ENCODE peak calls at places on chromosomes 12 and 14, in eight cellular contexts. I is GM10248, E is cardiac fibroblast, U is K562, R is progenitor cell of endocrine pancreas, H is tibial artery, B is fibroblast of pulmonary artery, T is endothelial cell. L is an unnamed sample.

GRCh38 chr12:6182279-6182898 is 17.8 kb upstream of the CD9 start:
- DNase-seq in I (no peak), E (peak; percentile 94), U (peak; percentile 23), R (no peak), H (peak; percentile 92), B (peak; percentile 88), T (no peak), L (peak; percentile 46)

GRCh38 chr12:5201554-5202243 is 158.0 kb downstream of the KCNA5 start:
- DNase-seq in I (no peak), E (no peak), U (peak; percentile 10), R (no peak), H (no peak), B (no peak), T (peak; percentile 15), L (peak; percentile 16)

GRCh38 chr12:100043657-100044056 is 58.9 kb upstream of the ANKS1B start:
- DNase-seq in I (no peak), E (no peak), U (no peak), R (no peak), H (no peak), B (no peak), T (no peak), L (no peak)

GRCh38 chr12:102480401-102480800 is at the start of gene IGF1:
- DNase-seq in I (no peak), E (peak; percentile 73), U (peak; percentile 73), R (no peak), H (no peak), B (peak; percentile 78), T (peak; percentile 18), L (no peak)

GRCh38 chr12:111406474-111407370 is 999 bp downstream of the SH2B3 start:
- DNase-seq in I (peak; percentile 51), E (no peak), U (peak; percentile 35), R (no peak), H (peak; percentile 79), B (no peak), T (no peak), L (no peak)

GRCh38 chr14:95662376-95663186 is 23.6 kb upstream of the TCL1B start:
- DNase-seq in I (peak; percentile 51), E (no peak), U (no peak), R (no peak), H (no peak), B (no peak), T (no peak), L (no peak)

GRCh38 chr12:117749431-117749830 is 219.4 kb downstream of the KSR2 start:
- DNase-seq in I (no peak), E (no peak), U (no peak), R (no peak), H (no peak), B (no peak), T (no peak), L (no peak)

GRCh38 chr12:85279449-85280137 is 427 bp upstream of the ALX1 start:
- DNase-seq in I (peak; percentile 15), E (no peak), U (no peak), R (peak; percentile 15), H (no peak), B (peak; percentile 7), T (peak; percentile 45), L (no peak)

GRCh38 chr12:108637631-108638030 is 3.9 kb upstream of the SELPLG start:
- DNase-seq in I (no peak), E (no peak), U (no peak), R (no peak), H (no peak), B (no peak), T (no peak), L (no peak)

GRCh38 chr12:5197127-5197526 is 153.4 kb downstream of the KCNA5 start:
- DNase-seq in I (no peak), E (no peak), U (no peak), R (no peak), H (no peak), B (no peak), T (no peak), L (no peak)

GRCh38 chr14:50599700-50600444 is 39.9 kb downstream of the ATL1 start:
- DNase-seq in I (peak; percentile 17), E (peak; percentile 62), U (peak; percentile 23), R (no peak), H (no peak), B (peak; percentile 69), T (no peak), L (no peak)

GRCh38 chr14:38022775-38023174 is 184.9 kb upstream of the SSTR1 start:
- DNase-seq in I (no peak), E (no peak), U (no peak), R (no peak), H (no peak), B (no peak), T (no peak), L (no peak)

GRCh38 chr14:73057939-73058223 is 453 bp upstream of the RBM25 start:
- DNase-seq in I (no peak), E (no peak), U (no peak), R (no peak), H (no peak), B (no peak), T (no peak), L (no peak)

GRCh38 chr12:110365743-110366473 is 37.6 kb downstream of the ANAPC7 start:
- DNase-seq in I (no peak), E (no peak), U (no peak), R (no peak), H (no peak), B (no peak), T (no peak), L (no peak)

GRCh38 chr12:70242695-70243509 is at the start of gene CNOT2:
- DNase-seq in I (peak; percentile 87), E (peak; percentile 92), U (peak; percentile 95), R (peak; percentile 80), H (peak; percentile 93), B (peak; percentile 95), T (peak; percentile 86), L (peak; percentile 91)

GRCh38 chr14:65604946-65605345 is 192.4 kb downstream of the FUT8 start:
- DNase-seq in I (no peak), E (peak; percentile 7), U (no peak), R (no peak), H (no peak), B (peak; percentile 11), T (no peak), L (no peak)

GRCh38 chr14:61147898-61148549 is 133.1 kb downstream of the TMEM30B start:
- DNase-seq in I (no peak), E (peak; percentile 92), U (no peak), R (no peak), H (no peak), B (peak; percentile 91), T (no peak), L (peak; percentile 17)

GRCh38 chr12:82952946-82953345 is 266.2 kb downstream of the TMTC2 start:
- DNase-seq in I (peak; percentile 21), E (no peak), U (no peak), R (no peak), H (no peak), B (no peak), T (no peak), L (no peak)

GRCh38 chr12:98470469-98471082 is 44.8 kb upstream of the TMPO start:
- DNase-seq in I (no peak), E (no peak), U (no peak), R (no peak), H (no peak), B (no peak), T (no peak), L (no peak)

GRCh38 chr12:85794551-85794950 is 41.7 kb downstream of the RASSF9 start:
- DNase-seq in I (no peak), E (no peak), U (no peak), R (no peak), H (no peak), B (no peak), T (no peak), L (no peak)

GRCh38 chr14:61564623-61565091 is 130.7 kb upstream of the HIF1A start:
- DNase-seq in I (no peak), E (peak; percentile 94), U (peak; percentile 54), R (no peak), H (no peak), B (peak; percentile 92), T (no peak), L (no peak)

GRCh38 chr14:31253746-31254471 is 46.3 kb upstream of the HECTD1 start:
- DNase-seq in I (no peak), E (no peak), U (no peak), R (no peak), H (no peak), B (no peak), T (no peak), L (no peak)

GRCh38 chr14:88321692-88322504 is 1.2 kb downstream of the KCNK10 start:
- DNase-seq in I (no peak), E (no peak), U (no peak), R (no peak), H (no peak), B (no peak), T (no peak), L (no peak)

GRCh38 chr14:77140937-77141591 is 527 bp downstream of the ZDHHC22 start:
- DNase-seq in I (no peak), E (peak; percentile 20), U (no peak), R (peak; percentile 64), H (no peak), B (peak; percentile 18), T (peak; percentile 87), L (peak; percentile 77)
- TF ChIP-seq CTCF in I (no peak), E (peak; percentile 28), U (peak; percentile 19), R (peak; percentile 70), H (peak; percentile 21), B (peak; percentile 4), T (peak; percentile 87), L (peak; percentile 70)

DNA sequence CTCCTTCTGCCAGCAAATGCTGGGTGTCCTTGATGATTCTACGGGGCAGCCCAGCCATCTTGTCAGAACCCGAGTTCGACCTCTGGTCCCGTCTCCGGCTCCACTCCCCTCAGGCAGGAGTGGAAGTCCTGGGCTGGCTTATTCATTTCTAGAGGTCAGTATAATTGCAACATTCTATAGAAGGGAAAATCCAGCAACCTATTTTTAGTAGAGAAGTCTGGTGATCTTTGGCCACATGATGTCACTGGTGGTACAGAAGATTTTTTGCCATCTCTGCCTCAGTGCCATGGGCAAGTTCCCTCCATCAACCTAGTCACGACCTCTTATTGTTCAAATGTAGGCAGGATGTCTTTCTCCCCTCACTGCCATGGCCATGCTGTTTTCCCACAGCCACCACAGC is 22.4 kb downstream of the OR10G2 start:
- DNase-seq in I (peak; percentile 22), E (no peak), U (no peak), R (no peak), H (no peak), B (no peak), T (no peak), L (no peak)
- TF ChIP-seq CTCF in I (no peak), E (no peak), U (no peak), R (no peak), H (no peak), B (no peak), T (no peak), L (no peak)

GRCh38 chr14:67438969-67439368 is 27.0 kb upstream of the PLEK2 start:
- DNase-seq in I (no peak), E (no peak), U (no peak), R (no peak), H (no peak), B (no peak), T (no peak), L (no peak)
- TF ChIP-seq CTCF in I (no peak), E (no peak), U (no peak), R (no peak), H (no peak), B (no peak), T (no peak), L (no peak)

DNA sequence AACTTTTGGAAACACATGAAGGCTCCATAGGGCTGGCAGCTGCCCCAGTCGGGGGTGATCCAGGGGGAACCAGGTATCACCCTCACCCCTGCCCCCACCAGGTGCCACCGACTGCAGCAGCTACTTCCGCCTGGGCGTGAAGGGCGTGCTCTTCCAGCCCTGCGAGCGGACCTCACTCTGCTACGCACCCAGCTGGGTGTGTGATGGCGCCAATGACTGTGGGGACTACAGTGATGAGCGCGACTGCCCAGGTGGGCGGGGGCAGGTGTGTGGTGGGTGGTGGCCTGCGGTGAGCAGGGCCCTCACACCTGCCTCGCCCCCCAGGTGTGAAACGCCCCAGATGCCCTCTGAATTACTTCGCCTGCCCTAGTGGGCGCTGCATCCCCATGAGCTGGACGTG is 22.3 kb upstream of the NXPH4 start:
- DNase-seq in I (no peak), E (no peak), U (no peak), R (no peak), H (no peak), B (no peak), T (no peak), L (no peak)
- TF ChIP-seq CTCF in I (no peak), E (no peak), U (no peak), R (no peak), H (no peak), B (no peak), T (no peak), L (no peak)

L was measured in neural crest cell.